ENCODE peak calls at places on chromosome 11, in four cellular contexts. Z is psoas muscle, S is DND-41, H is endothelial cell. D is an unnamed sample.

GRCh38 chr11:84130646-84131427 is 844.7 kb upstream of the CCDC90B start:
- DNase-seq in Z (no peak), S (no peak), H (no peak), D (no peak)

GRCh38 chr11:34620202-34620601 is 691 bp upstream of the EHF start:
- DNase-seq in Z (no peak), H (no peak), S (no peak), D (no peak)

GRCh38 chr11:44886765-44887164 is 63.9 kb downstream of the TP53I11 start:
- DNase-seq in S (no peak), Z (no peak), H (no peak), D (no peak)

GRCh38 chr11:103284260-103284659 is 175.0 kb downstream of the DYNC2H1 start:
- DNase-seq in Z (no peak), S (no peak), H (no peak), D (no peak)

GRCh38 chr11:565921-566509 is 5.2 kb downstream of the RASSF7 start:
- DNase-seq in S (no peak), Z (no peak), H (no peak), D (no peak)

GRCh38 chr11:17753641-17754040 is 19.1 kb downstream of the KCNC1 start:
- DNase-seq in Z (peak; percentile 40), S (no peak), H (no peak), D (no peak)

GRCh38 chr11:131300304-131300703 is 70.1 kb upstream of the NTM start:
- DNase-seq in S (no peak), H (no peak), Z (no peak), D (no peak)

GRCh38 chr11:124740277-124740882 is 638 bp downstream of the NRGN start:
- DNase-seq in H (no peak), Z (no peak), S (no peak), D (peak; percentile 74)

GRCh38 chr11:26951849-26952515 is 41.9 kb upstream of the FIBIN start:
- DNase-seq in S (no peak), H (no peak), Z (no peak), D (no peak)

GRCh38 chr11:134612416-134613030 is 200.5 kb upstream of the B3GAT1 start:
- DNase-seq in S (no peak), Z (no peak), H (no peak), D (no peak)

GRCh38 chr11:117750916-117751773 is 45.9 kb downstream of the DSCAML1 start:
- DNase-seq in S (no peak), H (no peak), Z (no peak), D (no peak)

GRCh38 chr11:3970101-3970500 is 114.6 kb downstream of the STIM1 start:
- DNase-seq in H (no peak), Z (no peak), S (no peak), D (no peak)

GRCh38 chr11:13114566-13115465 is 105.7 kb downstream of the RASSF10 start:
- DNase-seq in Z (no peak), S (peak; percentile 8), H (no peak), D (no peak)

GRCh38 chr11:5279678-5280077 is 9.9 kb upstream of the HBE1 start:
- DNase-seq in Z (no peak), S (no peak), H (no peak), D (no peak)

GRCh38 chr11:109320595-109320994 is 101.4 kb upstream of the C11orf87 start:
- DNase-seq in S (no peak), Z (no peak), H (no peak), D (no peak)

GRCh38 chr11:6892400-6892799 is at the start of gene OR2D2:
- DNase-seq in S (no peak), Z (no peak), H (no peak), D (no peak)

GRCh38 chr11:73804712-73805111 is 17.0 kb downstream of the MRPL48 start:
- DNase-seq in S (no peak), H (no peak), Z (no peak), D (no peak)

GRCh38 chr11:108286956-108287355 is 64.1 kb downstream of the ATM start:
- DNase-seq in H (no peak), S (no peak), Z (no peak), D (no peak)

GRCh38 chr11:9834281-9834680 is 170.4 kb downstream of the SWAP70 start:
- DNase-seq in H (no peak), Z (no peak), S (no peak), D (no peak)

GRCh38 chr11:46607516-46607915 is 9.5 kb downstream of the HARBI1 start:
- DNase-seq in H (no peak), Z (no peak), S (no peak), D (no peak)

GRCh38 chr11:37450613-37451012 is 852.6 kb upstream of the RAG2 start:
- DNase-seq in S (no peak), Z (no peak), H (no peak), D (no peak)

GRCh38 chr11:83641511-83641910 is 355.3 kb upstream of the CCDC90B start:
- DNase-seq in S (no peak), H (no peak), Z (no peak), D (no peak)

GRCh38 chr11:133710241-133710640 is 135.1 kb downstream of the SPATA19 start:
- DNase-seq in H (no peak), Z (no peak), S (no peak), D (no peak)

GRCh38 chr11:1382429-1382828 is 7.3 kb upstream of the BRSK2 start:
- DNase-seq in S (no peak), H (no peak), Z (peak; percentile 12), D (no peak)

GRCh38 chr11:128707671-128708070 is 13.8 kb downstream of the FLI1 start:
- DNase-seq in Z (no peak), H (no peak), S (no peak), D (no peak)

GRCh38 chr11:44893250-44894216 is 57.1 kb downstream of the TP53I11 start:
- DNase-seq in Z (peak; percentile 37), S (no peak), H (no peak), D (no peak)

GRCh38 chr11:124648610-124649009 is 24.9 kb downstream of the SIAE start:
- DNase-seq in H (no peak), Z (no peak), S (no peak), D (no peak)

GRCh38 chr11:30758946-30759501 is 172.9 kb upstream of the MPPED2 start:
- DNase-seq in H (no peak), Z (no peak), S (no peak), D (no peak)

GRCh38 chr11:73141031-73141308 is 1.1 kb downstream of the FCHSD2 start:
- DNase-seq in Z (peak; percentile 38), H (no peak), S (no peak), D (peak; percentile 39)

GRCh38 chr11:66366844-66367477 is 4.6 kb downstream of the SLC29A2 start:
- DNase-seq in H (no peak), Z (no peak), S (no peak), D (peak; percentile 14)

GRCh38 chr11:65366340-65366773 is 11.8 kb downstream of the TIGD3 start:
- DNase-seq in S (peak; percentile 51), Z (no peak), H (no peak), D (peak; percentile 82)

GRCh38 chr11:19311306-19312030 is 70.7 kb upstream of the E2F8 start:
- DNase-seq in S (peak; percentile 55), H (peak; percentile 84), Z (peak; percentile 62), D (peak; percentile 50)

GRCh38 chr11:1238767-1239595 is 16.1 kb downstream of the MUC5B start:
- DNase-seq in H (peak; percentile 52), S (peak; percentile 42), Z (no peak), D (no peak)

GRCh38 chr11:35177370-35177769 is 38.4 kb downstream of the CD44 start:
- DNase-seq in S (no peak), Z (no peak), H (no peak), D (no peak)

DNA sequence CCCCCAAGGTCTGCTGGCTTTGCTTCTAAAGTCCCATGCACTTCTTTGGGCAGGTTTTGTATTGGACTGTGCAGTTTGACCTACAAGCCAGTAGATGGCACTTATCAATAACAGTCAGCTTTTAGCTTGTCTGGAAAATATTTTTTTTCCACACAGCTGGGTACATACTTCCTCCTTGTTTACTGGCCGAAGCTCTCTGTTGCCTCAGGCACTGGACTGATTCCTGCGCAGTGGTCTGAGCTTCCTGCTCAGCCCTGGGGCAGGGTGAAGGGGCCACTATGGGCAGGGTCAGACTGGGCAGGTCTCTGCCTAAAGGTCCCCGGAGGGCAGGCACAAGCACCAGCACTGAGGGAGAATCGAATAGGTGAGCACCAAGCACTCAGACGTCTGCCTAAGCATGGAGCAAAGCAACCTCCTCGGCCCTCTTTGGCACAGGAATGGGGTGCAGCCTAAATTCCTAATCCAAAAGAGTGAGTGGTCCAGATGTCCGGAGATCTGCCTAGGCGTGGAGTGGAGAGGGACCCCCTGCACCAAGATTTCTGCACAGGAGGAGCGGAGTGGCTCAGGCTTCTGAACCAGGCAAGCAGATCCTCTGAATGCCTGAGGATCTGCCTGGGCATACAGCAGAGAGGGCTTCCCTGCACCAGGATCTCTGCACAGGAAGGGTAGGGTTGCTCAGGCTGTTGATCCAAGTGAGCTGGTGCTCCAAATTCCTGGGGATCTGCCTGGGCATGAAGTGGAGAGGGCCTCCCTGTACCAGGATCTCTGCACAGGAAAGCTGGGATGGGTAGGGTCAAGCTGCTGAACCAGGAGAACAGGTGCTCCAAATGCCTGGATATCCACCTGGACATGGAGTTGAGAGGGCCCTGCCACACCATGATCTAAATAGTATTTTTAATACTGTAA is 105.9 kb upstream of the C11orf58 start:
- DNase-seq in H (no peak), Z (no peak), S (no peak), D (no peak)
- TF ChIP-seq CTCF in H (peak; percentile 60), Z (no peak), S (peak; percentile 42), D (peak; percentile 61)

DNA sequence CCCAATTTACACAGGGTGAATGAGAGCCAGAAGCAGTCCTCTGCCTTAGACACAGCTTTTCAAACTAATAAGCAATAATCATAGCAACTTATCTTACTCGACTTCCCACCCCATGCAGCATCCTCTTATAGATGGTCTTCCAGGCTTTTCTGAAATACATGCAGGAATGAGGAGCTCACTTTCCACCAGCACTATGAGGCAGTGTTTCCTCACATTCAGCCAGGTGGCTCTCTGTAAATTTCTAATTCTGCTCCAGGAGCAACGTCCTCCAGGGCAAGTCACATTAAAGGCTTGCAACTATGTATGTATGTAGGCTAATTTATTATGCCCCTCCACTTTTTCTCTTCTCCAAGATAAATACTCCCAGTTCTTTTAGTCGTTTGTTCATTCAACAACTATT is 60.0 kb downstream of the PAK1 start:
- DNase-seq in Z (no peak), S (no peak), H (no peak), D (no peak)
- TF ChIP-seq CTCF in Z (no peak), S (peak; percentile 6), H (no peak), D (peak; percentile 14)

GRCh38 chr11:96199563-96200025 is 143.4 kb downstream of the MAML2 start:
- DNase-seq in Z (no peak), H (no peak), S (no peak), D (no peak)

GRCh38 chr11:96197221-96197620 is 145.8 kb downstream of the MAML2 start:
- DNase-seq in S (no peak), Z (no peak), H (no peak), D (no peak)

GRCh38 chr11:96197801-96198465 is 145.1 kb downstream of the MAML2 start:
- DNase-seq in H (no peak), S (no peak), Z (no peak), D (no peak)

GRCh38 chr11:96198466-96198808 is 144.6 kb downstream of the MAML2 start:
- DNase-seq in S (no peak), Z (no peak), H (no peak), D (no peak)

DNA sequence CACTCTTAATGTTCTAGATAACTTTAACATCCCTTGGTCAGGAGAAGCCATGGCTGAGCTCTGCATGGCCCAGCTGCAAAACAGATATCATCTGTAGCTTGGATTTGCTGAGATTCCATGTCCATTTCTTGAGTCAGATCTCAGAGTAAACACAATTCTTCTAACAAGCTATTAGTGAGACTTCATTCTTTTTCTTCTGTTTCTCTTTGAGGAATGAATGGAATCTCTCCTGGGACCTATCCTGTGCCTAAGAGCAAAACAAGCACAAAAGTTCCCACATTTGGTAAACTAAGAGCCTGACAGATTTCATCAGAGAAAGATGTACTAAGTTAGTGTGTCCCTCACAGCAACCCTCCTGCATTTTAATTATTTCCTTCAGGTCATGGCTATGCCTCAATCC is 142.8 kb downstream of the MAML2 start:
- DNase-seq in H (no peak), Z (no peak), S (no peak), D (no peak)
- TF ChIP-seq CTCF in H (no peak), Z (no peak), S (no peak), D (no peak)

GRCh38 chr11:12103411-12104225 is 6.8 kb upstream of the MICAL2 start:
- DNase-seq in Z (no peak), S (no peak), H (no peak), D (no peak)
- TF ChIP-seq CTCF in Z (no peak), S (no peak), H (no peak), D (no peak)

D was measured in GM13977.